ENCODE peak calls at places on chromosome 20, in four cellular contexts. B, C, W and D are unnamed samples.

GRCh38 chr20:46547995-46548394 is 2.5 kb downstream of the OCSTAMP start:
- DNase-seq in C (no peak), W (no peak), B (no peak), D (no peak)

GRCh38 chr20:36644032-36644712 is 1.8 kb downstream of the SLA2 start:
- DNase-seq in B (no peak), W (no peak), C (no peak), D (no peak)

GRCh38 chr20:36666181-36666740 is 20.3 kb upstream of the SLA2 start:
- DNase-seq in B (peak; percentile 43), W (no peak), C (peak; percentile 42), D (no peak)

GRCh38 chr20:13213335-13213734 is 7.7 kb upstream of the ISM1 start:
- DNase-seq in B (no peak), W (no peak), C (no peak), D (no peak)

GRCh38 chr20:48597521-48598302 is 230.1 kb downstream of the PREX1 start:
- DNase-seq in W (no peak), C (no peak), B (peak; percentile 76), D (no peak)

GRCh38 chr20:49712918-49713778 is 530 bp downstream of the B4GALT5 start:
- DNase-seq in B (no peak), W (peak; percentile 80), C (no peak), D (peak; percentile 49)

GRCh38 chr20:15703171-15703911 is 869.9 kb downstream of the KIF16B start:
- DNase-seq in B (peak; percentile 14), C (peak; percentile 50), W (no peak), D (no peak)

GRCh38 chr20:35991142-35991771 is 22.9 kb downstream of the CNBD2 start:
- DNase-seq in B (peak; percentile 35), W (no peak), C (peak; percentile 53), D (peak; percentile 44)

GRCh38 chr20:48877299-48877698 is 44.2 kb upstream of the ARFGEF2 start:
- DNase-seq in W (no peak), B (no peak), C (no peak), D (no peak)

GRCh38 chr20:15056231-15056630 is 718.8 kb upstream of the FLRT3 start:
- DNase-seq in B (no peak), W (no peak), C (no peak), D (no peak)

GRCh38 chr20:53748821-53749402 is 155.3 kb upstream of the ZNF217 start:
- DNase-seq in W (no peak), C (peak; percentile 64), B (no peak), D (no peak)

GRCh38 chr20:60310551-60310950 is 352.3 kb downstream of the CDH26 start:
- DNase-seq in C (no peak), B (no peak), W (no peak), D (no peak)

GRCh38 chr20:17768267-17768666 is 68.5 kb downstream of the BANF2 start:
- DNase-seq in C (no peak), W (no peak), B (no peak), D (no peak)

GRCh38 chr20:33656010-33656782 is 5.9 kb upstream of the C20orf144 start:
- DNase-seq in C (no peak), B (no peak), W (no peak), D (no peak)

GRCh38 chr20:35742741-35743523 is 872 bp upstream of the RBM39 start:
- DNase-seq in W (no peak), B (peak; percentile 69), C (peak; percentile 33), D (peak; percentile 51)

GRCh38 chr20:50296450-50297375 is 106.1 kb downstream of the CEBPB start:
- DNase-seq in B (peak; percentile 59), W (no peak), C (no peak), D (no peak)

GRCh38 chr20:63576311-63576710 is 2.3 kb upstream of the HELZ2 start:
- DNase-seq in C (no peak), W (no peak), B (no peak), D (no peak)

GRCh38 chr20:12699374-12700228 is 309.2 kb upstream of the SPTLC3 start:
- DNase-seq in C (no peak), B (no peak), W (no peak), D (no peak)

GRCh38 chr20:5557123-5557522 is 193.1 kb upstream of the SHLD1 start:
- DNase-seq in B (peak; percentile 61), C (peak; percentile 78), W (peak; percentile 75), D (peak; percentile 46)

GRCh38 chr20:35353646-35354045 is 58.1 kb downstream of the UQCC1 start:
- DNase-seq in C (no peak), B (no peak), W (no peak), D (no peak)

GRCh38 chr20:50141811-50142561 is 11.5 kb downstream of the PEDS1 start:
- DNase-seq in C (no peak), B (no peak), W (no peak), D (no peak)

DNA sequence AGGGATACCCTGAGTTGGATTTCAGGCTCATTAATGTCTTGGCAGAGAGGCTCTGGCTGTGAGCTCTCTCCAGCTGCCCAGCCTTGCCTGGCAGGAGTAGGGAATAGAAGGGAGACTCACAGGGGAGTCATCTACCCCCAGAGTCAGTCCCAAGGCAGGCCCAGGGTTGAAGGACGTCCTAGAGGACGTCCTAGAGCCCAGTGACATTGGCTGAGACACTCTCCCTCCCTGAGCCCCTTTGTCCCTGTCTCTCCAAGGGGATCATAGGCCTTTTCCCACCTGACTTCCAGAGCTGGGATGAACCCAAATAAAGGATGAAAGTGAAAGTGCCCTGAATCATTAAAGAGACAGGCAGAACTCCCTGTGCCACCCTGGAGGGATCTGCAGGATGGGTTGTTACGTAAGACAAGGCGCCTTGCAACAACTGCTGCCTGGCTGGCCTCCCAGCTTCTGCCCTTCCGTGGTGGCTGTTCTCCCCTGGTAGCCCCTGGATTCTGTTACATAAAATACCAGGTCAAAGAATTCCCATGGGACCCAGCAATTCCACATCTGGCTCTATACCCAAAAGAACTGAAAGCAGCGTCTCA is 53.6 kb upstream of the SIRPA start:
- DNase-seq in B (no peak), W (no peak), C (no peak), D (no peak)
- TF ChIP-seq PHF8 in B (no peak), W (no peak), C (no peak), D (no peak)

GRCh38 chr20:25050501-25051350 is 7.2 kb downstream of the ACSS1 start:
- DNase-seq in C (no peak), W (no peak), B (no peak), D (no peak)

GRCh38 chr20:25048519-25048952 is 9.4 kb downstream of the ACSS1 start:
- DNase-seq in W (no peak), C (no peak), B (no peak), D (no peak)

GRCh38 chr20:25047766-25048165 is 10.2 kb downstream of the ACSS1 start:
- DNase-seq in W (no peak), C (no peak), B (no peak), D (no peak)

GRCh38 chr20:25050082-25050481 is 7.9 kb downstream of the ACSS1 start:
- DNase-seq in W (no peak), B (no peak), C (no peak), D (no peak)

GRCh38 chr20:25049261-25050060 is 8.5 kb downstream of the ACSS1 start:
- DNase-seq in C (no peak), B (no peak), W (no peak), D (no peak)
- TF ChIP-seq PHF8 in C (no peak), B (no peak), W (no peak), D (no peak)

DNA sequence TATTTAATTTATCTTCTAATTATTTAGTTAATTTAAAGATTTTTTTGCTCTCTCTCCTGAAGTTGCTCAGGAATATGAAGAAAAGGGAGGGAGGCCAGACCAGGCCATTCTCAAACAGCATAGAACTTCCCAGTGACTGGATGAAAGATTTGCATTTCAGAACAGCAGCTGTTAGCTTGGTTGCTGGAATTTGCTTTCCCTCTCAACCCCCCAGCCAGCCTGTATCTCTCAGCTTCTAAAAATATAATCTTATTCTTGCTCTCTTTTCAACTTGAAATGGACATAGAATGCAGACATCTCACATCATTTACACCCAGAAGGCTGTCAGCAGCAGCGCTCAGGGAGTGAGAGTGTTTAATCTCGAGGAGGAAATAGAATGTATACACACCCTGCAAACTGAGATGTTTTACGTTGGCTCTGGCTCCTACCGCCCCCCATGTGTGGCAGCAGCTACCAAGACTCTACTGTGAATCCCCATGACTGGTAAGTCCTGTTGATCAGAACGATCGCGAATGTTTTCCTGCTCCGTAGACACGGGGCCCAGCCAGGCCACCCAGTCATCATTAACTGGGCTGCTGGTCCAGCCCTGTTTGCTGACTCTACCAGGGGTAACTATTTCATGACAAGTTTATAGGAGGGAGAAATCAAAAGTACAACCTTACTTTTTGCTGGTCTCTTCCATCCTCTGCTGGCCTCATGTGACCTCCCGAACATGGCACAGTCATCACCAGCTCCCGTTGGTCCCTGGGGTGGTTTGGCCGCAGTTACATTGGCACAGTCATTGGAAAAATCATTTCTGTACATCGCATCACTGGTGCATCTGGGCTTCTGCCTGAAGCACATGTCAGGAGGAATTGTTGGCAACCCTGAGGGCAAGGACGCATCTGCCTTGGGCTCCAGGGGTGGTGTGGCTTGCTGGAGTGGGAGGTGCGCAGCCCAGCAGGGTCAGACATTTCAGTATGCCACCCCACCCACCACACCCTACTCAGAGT is 163.2 kb upstream of the SLC24A3 start:
- DNase-seq in W (no peak), B (no peak), C (no peak), D (no peak)
- TF ChIP-seq PHF8 in W (no peak), B (no peak), C (no peak), D (no peak)

GRCh38 chr20:23080521-23080920 is 5.6 kb downstream of the CD93 start:
- DNase-seq in B (no peak), C (no peak), W (no peak), D (no peak)
- TF ChIP-seq PHF8 in B (no peak), C (no peak), W (no peak), D (no peak)

GRCh38 chr20:1299522-1299921 is 29.4 kb downstream of the SDCBP2 start:
- DNase-seq in W (no peak), B (no peak), C (peak; percentile 34), D (peak; percentile 16)
- TF ChIP-seq PHF8 in W (no peak), B (no peak), C (no peak), D (no peak)

DNA sequence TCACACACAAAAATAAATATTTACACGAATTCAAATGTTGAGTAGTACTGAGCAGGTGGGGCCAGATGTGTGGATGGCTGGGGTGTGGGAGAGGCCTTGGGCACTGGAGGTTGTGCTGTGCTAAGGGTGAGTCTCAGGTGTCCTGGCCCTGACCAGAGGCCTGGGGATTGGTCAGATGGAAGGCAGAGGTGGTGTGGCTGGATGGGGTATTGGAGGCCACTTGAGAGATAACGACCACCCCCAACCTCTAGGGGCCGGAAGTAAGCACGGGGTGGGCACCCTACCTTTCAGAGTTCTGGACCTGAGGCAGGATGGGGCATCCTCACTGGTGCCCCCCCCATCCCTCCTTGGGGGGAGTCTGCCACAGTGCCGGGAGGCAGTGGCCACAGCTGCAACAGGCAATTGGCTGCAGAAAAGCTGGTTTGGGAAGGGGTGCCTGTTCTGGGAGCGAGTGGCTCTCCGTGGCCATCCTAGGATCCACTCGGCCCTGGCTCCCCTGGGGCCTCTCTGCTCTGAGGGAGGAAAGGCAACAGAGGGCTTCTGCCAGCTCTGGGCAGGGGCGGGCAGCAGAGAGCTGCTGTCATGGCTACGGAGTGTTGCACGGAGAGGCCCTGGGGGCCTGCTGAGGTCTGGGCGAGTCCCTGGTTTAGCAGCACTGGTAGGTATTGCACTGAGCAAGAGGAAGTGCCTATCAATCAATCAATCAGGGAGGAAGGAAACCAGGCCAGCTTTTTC is 87.6 kb downstream of the ASXL1 start:
- DNase-seq in C (no peak), W (no peak), B (no peak), D (no peak)
- TF ChIP-seq PHF8 in C (no peak), W (no peak), B (no peak), D (no peak)

GRCh38 chr20:38168791-38169589 is 3.9 kb upstream of the TGM2 start:
- DNase-seq in W (no peak), C (peak; percentile 74), B (peak; percentile 52), D (no peak)
- TF ChIP-seq PHF8 in W (no peak), C (no peak), B (peak; percentile 29), D (no peak)